ENCODE peak calls at places on chromosomes 1 and 21, in seven cellular contexts. T is hepatocyte, N is PC-3, A is neural progenitor cell, I is GM23338, Z is HCT116, B is endothelial cell of umbilical vein. O is an unnamed sample.
A peak's percentile ranks its signal among the peaks of the same experiment; 100 is the strongest.

GRCh38 chr1:58858344-58858673 is 74.5 kb upstream of the JUN start:
- DNase-seq in T (no peak), N (peak; percentile 13), A (no peak), I (no peak), Z (no peak), B (no peak), O (no peak)

GRCh38 chr1:51285055-51285454 is 45.3 kb downstream of the TTC39A start:
- DNase-seq in T (no peak), N (no peak), A (no peak), I (no peak), Z (no peak), B (no peak), O (no peak)

GRCh38 chr1:54989968-54990810 is 8.5 kb upstream of the BSND start:
- DNase-seq in T (no peak), N (no peak), A (no peak), I (no peak), Z (no peak), B (no peak), O (no peak)

GRCh38 chr1:222813866-222814535 is 838 bp upstream of the DISP1 start:
- DNase-seq in T (no peak), N (no peak), A (no peak), I (no peak), Z (no peak), B (no peak), O (no peak)

GRCh38 chr1:215789981-215790380 is 222.9 kb downstream of the KCTD3 start:
- DNase-seq in T (no peak), N (no peak), A (no peak), I (no peak), Z (no peak), B (no peak), O (no peak)

GRCh38 chr1:36279110-36279788 is 26.9 kb upstream of the SH3D21 start:
- DNase-seq in T (no peak), N (no peak), A (no peak), I (no peak), Z (no peak), B (no peak), O (no peak)

GRCh38 chr1:56417636-56418035 is 161.7 kb downstream of the PLPP3 start:
- DNase-seq in T (peak; percentile 34), N (peak; percentile 18), A (no peak), I (no peak), Z (no peak), B (peak; percentile 78), O (no peak)

GRCh38 chr1:198880397-198880796 is 241.6 kb downstream of the PTPRC start:
- DNase-seq in T (no peak), N (no peak), A (no peak), I (no peak), Z (peak; percentile 35), B (no peak), O (no peak)

GRCh38 chr1:202210370-202210769 is 16.8 kb downstream of the LGR6 start:
- DNase-seq in T (peak; percentile 77), N (no peak), A (peak; percentile 67), I (peak; percentile 53), Z (no peak), B (no peak), O (no peak)

GRCh38 chr21:14620152-14620551 is 74.0 kb upstream of the SAMSN1 start:
- DNase-seq in T (no peak), N (no peak), A (no peak), I (no peak), Z (no peak), B (no peak), O (no peak)

GRCh38 chr1:29236993-29237905 is 927 bp downstream of the PTPRU start:
- DNase-seq in T (peak; percentile 83), N (peak; percentile 31), A (peak; percentile 77), I (peak; percentile 57), Z (no peak), B (peak; percentile 31), O (no peak)

GRCh38 chr1:93661829-93662474 is 19.7 kb downstream of the BCAR3 start:
- DNase-seq in T (peak; percentile 51), N (peak; percentile 71), A (no peak), I (no peak), Z (no peak), B (peak; percentile 63), O (no peak)

GRCh38 chr1:114448370-114448769 is 62.6 kb downstream of the TRIM33 start:
- DNase-seq in T (no peak), N (no peak), A (no peak), I (no peak), Z (no peak), B (peak; percentile 86), O (no peak)

GRCh38 chr1:156495401-156496140 is 5.0 kb downstream of the MEF2D start:
- DNase-seq in T (no peak), N (no peak), A (no peak), I (no peak), Z (no peak), B (no peak), O (no peak)

DNA sequence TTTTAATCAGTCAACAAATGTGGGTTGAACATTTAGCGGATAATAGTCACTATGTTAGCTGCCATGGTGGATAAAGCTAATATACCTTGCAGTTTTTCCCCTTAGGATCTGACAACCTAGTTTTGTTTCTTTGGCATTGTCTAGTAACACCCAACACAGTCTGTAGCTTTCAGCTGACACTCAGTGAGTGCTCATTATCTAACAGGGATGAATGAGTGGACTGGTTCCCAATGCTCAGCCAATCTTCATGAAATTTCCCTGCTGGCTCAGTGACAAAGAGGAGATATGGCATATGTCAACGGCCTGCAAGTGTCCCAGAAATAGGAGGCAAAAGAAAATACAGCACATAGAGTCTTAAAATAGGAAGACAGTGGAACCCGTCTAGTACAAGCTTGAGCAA is 35.0 kb downstream of the RXRG start:
- DNase-seq in T (no peak), N (no peak), A (no peak), I (no peak), Z (no peak), B (no peak), O (no peak)
- H3K4me3 ChIP-seq in T (no peak overlapping the region), N (no peak overlapping the region), A (no peak overlapping the region), I (no peak overlapping the region), Z (no peak overlapping the region), B (no peak overlapping the region), O (no peak overlapping the region)

GRCh38 chr1:37362990-37363389 is 111.4 kb upstream of the ZC3H12A start:
- DNase-seq in T (peak; percentile 18), N (no peak), A (peak; percentile 76), I (peak; percentile 84), Z (no peak), B (no peak), O (no peak)
- TF ChIP-seq EZH2 in T (no peak), N (no peak), A (no peak), I (no peak), Z (no peak), B (no peak), O (no peak)

GRCh38 chr1:145992502-145992936 is 3.9 kb downstream of the TXNIP start:
- DNase-seq in T (no peak), N (no peak), A (no peak), I (no peak), Z (no peak), B (no peak), O (no peak)
- H3K4me3 ChIP-seq in T (peak overlapping the region; percentile 43), N (no peak overlapping the region), A (peak overlapping the region; percentile 85), I (no peak overlapping the region), Z (no peak overlapping the region), B (no peak overlapping the region), O (no peak overlapping the region)

GRCh38 chr1:31771891-31772668 is 7.9 kb upstream of the ADGRB2 start:
- DNase-seq in T (peak; percentile 63), N (peak; percentile 31), A (peak; percentile 49), I (no peak), Z (no peak), B (no peak), O (peak; percentile 88)
- TF ChIP-seq EZH2 in T (peak; percentile 82), N (no peak), A (peak; percentile 97), I (peak; percentile 75), Z (no peak), B (peak; percentile 98), O (peak; percentile 54)

DNA sequence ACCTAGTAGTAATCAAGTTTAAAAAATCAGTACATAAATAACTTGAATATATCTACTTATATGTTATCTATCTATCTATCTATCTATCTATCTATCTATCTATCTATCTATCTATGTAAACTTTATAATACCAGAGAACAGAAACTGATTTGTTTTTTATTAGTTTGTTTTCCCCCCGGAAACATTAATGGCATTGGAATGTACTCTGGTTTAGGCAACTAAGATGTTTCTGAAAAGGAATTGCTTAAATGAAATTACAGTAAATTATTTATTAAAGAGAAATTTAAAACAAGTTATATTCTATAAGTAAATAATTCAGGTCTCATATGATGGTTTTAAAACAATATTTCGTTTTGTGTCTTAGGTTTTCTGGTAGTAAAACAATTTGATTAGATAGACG is 681.0 kb upstream of the ADAMTS5 start:
- DNase-seq in T (no peak), N (peak; percentile 5), A (no peak), I (no peak), Z (no peak), B (peak; percentile 11), O (no peak)
- H3K4me3 ChIP-seq in T (no peak overlapping the region), N (no peak overlapping the region), A (no peak overlapping the region), I (no peak overlapping the region), Z (no peak overlapping the region), B (no peak overlapping the region), O (no peak overlapping the region)

DNA sequence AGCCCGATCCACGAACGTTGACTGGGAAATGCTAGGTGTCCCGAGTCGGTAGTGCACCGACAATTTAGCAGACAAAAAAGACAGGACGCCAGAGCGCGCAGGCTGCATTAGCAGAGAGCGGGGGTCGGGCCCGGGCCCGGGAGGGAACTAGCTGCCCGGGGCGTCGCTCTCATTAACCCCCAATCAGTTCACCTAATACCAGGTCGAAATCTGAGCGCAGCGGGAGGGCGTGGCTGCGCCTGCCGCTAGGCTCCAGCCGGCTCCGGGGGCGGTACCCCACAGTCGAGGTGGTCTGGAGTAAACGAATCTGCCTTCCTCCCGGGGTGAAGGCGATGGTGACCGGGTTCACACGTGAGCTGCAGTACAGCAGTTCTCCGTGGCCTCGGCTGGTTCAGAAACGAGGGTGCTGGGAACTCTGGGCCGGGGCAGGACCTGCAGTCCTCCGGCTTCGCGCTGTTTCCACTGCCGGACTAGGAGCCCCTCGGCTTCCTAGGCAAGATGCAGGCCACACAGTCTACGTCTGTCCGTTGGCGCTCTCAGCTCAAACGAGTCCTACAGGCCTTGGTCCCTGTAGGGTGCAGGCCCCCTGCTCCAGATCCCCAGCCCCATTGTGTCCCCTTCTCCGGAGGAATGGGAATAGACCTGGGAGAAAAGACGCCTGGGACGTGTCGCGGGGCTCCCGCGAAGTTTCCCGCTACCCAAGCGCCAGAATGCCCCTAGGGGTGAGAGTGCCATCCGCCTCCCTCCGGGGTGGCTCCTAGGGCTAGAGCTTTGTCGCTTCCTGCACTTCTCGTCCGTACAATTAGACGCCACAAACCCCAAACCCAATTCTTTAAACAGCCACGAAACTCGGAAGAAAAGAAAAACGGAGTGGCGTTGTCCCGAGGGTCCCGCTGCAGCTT is 2.0 kb downstream of the GFI1 start:
- DNase-seq in T (peak; percentile 19), N (peak; percentile 22), A (peak; percentile 80), I (peak; percentile 64), Z (no peak), B (peak; percentile 23), O (no peak)
- TF ChIP-seq EZH2 in T (peak; percentile 89), N (no peak), A (peak; percentile 57), I (peak; percentile 96), Z (no peak), B (peak; percentile 74), O (peak; percentile 99)

O was measured in keratinocyte.